ENCODE peak calls at places on chromosomes 5 and 9, in eight cellular contexts. Z is astrocyte, B is ovary, N is fibroblast of lung, H is A549, A is NT2/D1, Q is AG09309, Y is coronary artery. W is an unnamed sample.

GRCh38 chr5:77871946-77872345 is 95.8 kb upstream of the TBCA start:
- DNase-seq in Q (no peak), N (no peak), A (no peak), H (no peak), Y (no peak), Z (no peak), B (no peak), W (no peak)

GRCh38 chr5:170538096-170538465 is 34.3 kb downstream of the KCNIP1 start:
- DNase-seq in N (no peak), Q (no peak), B (no peak), A (no peak), H (peak; percentile 19), Z (no peak), Y (no peak), W (no peak)

GRCh38 chr5:34007116-34007674 is 655 bp downstream of the AMACR start:
- DNase-seq in Y (no peak), B (peak; percentile 43), Q (no peak), A (no peak), H (no peak), N (peak; percentile 28), Z (no peak), W (no peak)

GRCh38 chr9:125750656-125751035 is 3.5 kb downstream of the PBX3 start:
- DNase-seq in Z (no peak), A (no peak), N (no peak), Y (no peak), H (no peak), B (no peak), Q (no peak), W (no peak)

GRCh38 chr5:60960591-60960990 is 15.6 kb downstream of the NDUFAF2 start:
- DNase-seq in A (no peak), Z (no peak), N (peak; percentile 57), B (no peak), Q (no peak), H (peak; percentile 11), Y (no peak), W (no peak)

GRCh38 chr5:15463231-15463630 is 36.7 kb upstream of the FBXL7 start:
- DNase-seq in Z (peak; percentile 3), H (peak; percentile 7), B (no peak), A (peak; percentile 5), Q (peak; percentile 4), Y (no peak), N (peak; percentile 48), W (no peak)

GRCh38 chr9:120876842-120877240 is at the start of gene PHF19:
- DNase-seq in Q (no peak), Y (no peak), Z (no peak), H (peak; percentile 64), N (peak; percentile 42), B (no peak), A (no peak), W (no peak)

GRCh38 chr5:158464383-158464782 is 605.4 kb upstream of the CLINT1 start:
- DNase-seq in Q (no peak), Y (no peak), A (no peak), H (no peak), Z (no peak), N (no peak), B (no peak), W (no peak)

GRCh38 chr9:124350485-124351263 is 64.6 kb downstream of the PSMB7 start:
- DNase-seq in B (peak; percentile 30), N (no peak), Q (no peak), A (no peak), H (no peak), Y (peak; percentile 63), Z (no peak), W (peak; percentile 49)

GRCh38 chr5:45410304-45410995 is 285.7 kb downstream of the HCN1 start:
- DNase-seq in H (no peak), N (no peak), A (no peak), Q (no peak), B (no peak), Y (no peak), Z (no peak), W (no peak)

GRCh38 chr9:106653111-106653697 is 209.8 kb upstream of the ZNF462 start:
- DNase-seq in H (no peak), B (no peak), N (no peak), Z (no peak), A (no peak), Y (no peak), Q (no peak), W (no peak)

GRCh38 chr5:167754501-167754941 is 536.9 kb upstream of the WWC1 start:
- DNase-seq in Z (peak; percentile 81), B (no peak), A (no peak), H (no peak), N (no peak), Y (no peak), Q (peak; percentile 70), W (no peak)

GRCh38 chr9:14212116-14212515 is 101.8 kb downstream of the NFIB start:
- DNase-seq in B (no peak), N (peak; percentile 73), Q (no peak), Z (peak; percentile 83), Y (no peak), A (no peak), H (no peak), W (no peak)

GRCh38 chr9:101533334-101534187 is at the start of gene RNF20:
- DNase-seq in Y (peak; percentile 100), H (peak; percentile 98), N (peak; percentile 99), B (peak; percentile 100), A (peak; percentile 98), Z (peak; percentile 97), Q (peak; percentile 90), W (peak; percentile 100)

GRCh38 chr9:101536938-101537337 is 3.3 kb downstream of the RNF20 start:
- DNase-seq in A (peak; percentile 25), Z (peak; percentile 10), N (peak; percentile 56), Y (no peak), B (no peak), Q (no peak), H (no peak), W (no peak)

GRCh38 chr9:101540069-101540468 is 6.4 kb downstream of the RNF20 start:
- DNase-seq in H (no peak), N (no peak), Y (no peak), Z (no peak), A (no peak), Q (no peak), B (no peak), W (no peak)

GRCh38 chr9:101536351-101536750 is 2.7 kb downstream of the RNF20 start:
- DNase-seq in A (no peak), N (peak; percentile 50), Q (no peak), Z (no peak), H (no peak), Y (no peak), B (no peak), W (no peak)
- H3K4me3 ChIP-seq in A (no peak overlapping the region), N (no peak overlapping the region), Q (no peak overlapping the region), Z (no peak overlapping the region), H (no peak overlapping the region), Y (no peak overlapping the region), B (no peak overlapping the region), W (no peak overlapping the region)

GRCh38 chr9:37639874-37640273 is 10.9 kb upstream of the FRMPD1 start:
- DNase-seq in H (no peak), Y (no peak), Q (no peak), B (no peak), N (no peak), A (no peak), Z (no peak), W (no peak)
- H3K4me3 ChIP-seq in H (no peak overlapping the region), Y (no peak overlapping the region), Q (no peak overlapping the region), B (no peak overlapping the region), N (no peak overlapping the region), A (no peak overlapping the region), Z (no peak overlapping the region), W (no peak overlapping the region)

GRCh38 chr9:79170643-79171042 is 401.1 kb upstream of the TLE4 start:
- DNase-seq in B (no peak), H (no peak), Y (no peak), N (no peak), A (no peak), Z (no peak), Q (no peak), W (no peak)
- H3K4me3 ChIP-seq in B (no peak overlapping the region), H (no peak overlapping the region), Y (no peak overlapping the region), N (no peak overlapping the region), A (no peak overlapping the region), Z (no peak overlapping the region), Q (no peak overlapping the region), W (no peak overlapping the region)

GRCh38 chr9:130663258-130664171 is 879 bp upstream of the PRDM12 start:
- DNase-seq in A (no peak), B (no peak), Z (no peak), H (no peak), Q (no peak), N (no peak), Y (no peak), W (no peak)
- H3K4me3 ChIP-seq in A (peak overlapping the region; percentile 33), B (no peak overlapping the region), Z (no peak overlapping the region), H (peak overlapping the region; percentile 27), Q (no peak overlapping the region), N (no peak overlapping the region), Y (peak overlapping the region; percentile 34), W (peak overlapping the region; percentile 6)

GRCh38 chr5:126846756-126847155 is 69.8 kb downstream of the LMNB1 start:
- DNase-seq in Y (no peak), H (no peak), N (no peak), Z (no peak), B (no peak), Q (no peak), A (no peak), W (no peak)
- H3K4me3 ChIP-seq in Y (peak overlapping the region; percentile 14), H (no peak overlapping the region), N (no peak overlapping the region), Z (no peak overlapping the region), B (no peak overlapping the region), Q (no peak overlapping the region), A (no peak overlapping the region), W (no peak overlapping the region)